ENCODE peak calls at places on chromosomes 12 and 14, in nine cellular contexts. J is H4; U is AG04450; X is GM13976; V is GM19239; H is chondrocyte; C is caudate nucleus; I is HTR-8/SVneo; W is CD8-positive, alpha-beta T cell. N is an unnamed sample.
A peak's percentile ranks its signal among the peaks of the same experiment; 100 is the strongest.

GRCh38 chr14:95015046-95015445 is 142.3 kb downstream of the DICER1 start:
- DNase-seq in J (no peak), U (no peak), X (no peak), V (no peak), H (no peak), C (no peak), I (no peak), W (no peak), N (no peak)

GRCh38 chr14:58659846-58660245 is 22.1 kb downstream of the DACT1 start:
- DNase-seq in J (no peak), U (no peak), X (no peak), V (no peak), H (no peak), C (no peak), I (no peak), W (no peak), N (no peak)

GRCh38 chr12:95548056-95548538 is 3.2 kb downstream of the USP44 start:
- DNase-seq in J (no peak), U (no peak), X (peak; percentile 42), V (no peak), H (no peak), C (no peak), I (peak; percentile 46), W (peak; percentile 26), N (peak; percentile 18)

GRCh38 chr12:30304528-30304927 is 391.1 kb downstream of the IPO8 start:
- DNase-seq in J (no peak), U (no peak), X (no peak), V (no peak), H (no peak), C (no peak), I (no peak), W (no peak), N (no peak)

GRCh38 chr12:47504775-47505446 is 200.9 kb downstream of the RPAP3 start:
- DNase-seq in J (peak; percentile 10), U (no peak), X (no peak), V (no peak), H (no peak), C (no peak), I (peak; percentile 25), W (no peak), N (no peak)

GRCh38 chr12:3262466-3262865 is 185.3 kb downstream of the TSPAN9 start:
- DNase-seq in J (no peak), U (no peak), X (no peak), V (no peak), H (no peak), C (no peak), I (no peak), W (no peak), N (no peak)

GRCh38 chr14:74599201-74599809 is 12.7 kb downstream of the LTBP2 start:
- DNase-seq in J (peak; percentile 63), U (no peak), X (no peak), V (no peak), H (no peak), C (no peak), I (no peak), W (no peak), N (no peak)

GRCh38 chr14:80136358-80136757 is 74.9 kb downstream of the DIO2 start:
- DNase-seq in J (peak; percentile 31), U (no peak), X (no peak), V (no peak), H (no peak), C (no peak), I (no peak), W (no peak), N (no peak)

GRCh38 chr12:96108321-96108720 is 72.9 kb upstream of the LTA4H start:
- DNase-seq in J (no peak), U (no peak), X (peak; percentile 37), V (no peak), H (no peak), C (no peak), I (no peak), W (peak; percentile 22), N (peak; percentile 19)

GRCh38 chr12:123822804-123823203 is 60.7 kb downstream of the DNAH10 start:
- DNase-seq in J (no peak), U (no peak), X (no peak), V (no peak), H (no peak), C (no peak), I (no peak), W (no peak), N (no peak)

GRCh38 chr14:97458302-97459137 is 661.3 kb downstream of the VRK1 start:
- DNase-seq in J (no peak), U (no peak), X (peak; percentile 27), V (no peak), H (no peak), C (no peak), I (no peak), W (peak; percentile 88), N (peak; percentile 76)

GRCh38 chr14:31340297-31341063 is 79.9 kb downstream of the HEATR5A start:
- DNase-seq in J (no peak), U (no peak), X (no peak), V (no peak), H (no peak), C (no peak), I (no peak), W (no peak), N (no peak)

GRCh38 chr12:42641231-42641630 is 51.7 kb upstream of the PRICKLE1 start:
- DNase-seq in J (no peak), U (peak; percentile 3), X (no peak), V (no peak), H (no peak), C (no peak), I (no peak), W (no peak), N (no peak)

N was measured in activated T-cell treated with anti-CD3 and anti-CD28 coated beads, Interleukin-2, amount 50 U/mL, for 4 hours.